ENCODE peak calls at places on chromosomes 13 and 19, in five cellular contexts. P is heart right ventricle, Y is A549, O is body of pancreas, U is IMR-90. I is an unnamed sample.

GRCh38 chr13:73110814-73111213 is 52.0 kb downstream of the KLF5 start:
- DNase-seq in P (no peak), Y (no peak), O (no peak), U (no peak), I (no peak)

GRCh38 chr13:109203587-109203986 is 574.2 kb downstream of the MYO16 start:
- DNase-seq in P (no peak), Y (no peak), O (no peak), U (no peak), I (no peak)

GRCh38 chr19:13843104-13843921 is 33.6 kb upstream of the NANOS3 start:
- DNase-seq in P (peak; percentile 72), Y (no peak), O (peak; percentile 45), U (peak; percentile 47), I (no peak)

GRCh38 chr19:3006075-3006767 is 22.9 kb downstream of the TLE2 start:
- DNase-seq in P (no peak), Y (no peak), O (no peak), U (no peak), I (no peak)

GRCh38 chr13:26024558-26024957 is 27.3 kb downstream of the SHISA2 start:
- DNase-seq in P (no peak), Y (no peak), O (no peak), U (no peak), I (no peak)

GRCh38 chr13:51065372-51066090 is 45.5 kb downstream of the C13orf42 start:
- DNase-seq in P (no peak), Y (no peak), O (no peak), U (no peak), I (no peak)

GRCh38 chr13:90402613-90403012 is 944.9 kb upstream of the MIR17HG start:
- DNase-seq in P (no peak), Y (no peak), O (no peak), U (no peak), I (no peak)

GRCh38 chr13:33347866-33348265 is 62.3 kb upstream of the STARD13 start:
- DNase-seq in P (no peak), Y (no peak), O (no peak), U (no peak), I (no peak)

GRCh38 chr13:29484236-29484635 is 111.3 kb downstream of the SLC7A1 start:
- DNase-seq in P (no peak), Y (no peak), O (no peak), U (no peak), I (no peak)

GRCh38 chr13:54841682-54842081 is 1813.1 kb downstream of the OLFM4 start:
- DNase-seq in P (no peak), Y (no peak), O (no peak), U (no peak), I (no peak)

GRCh38 chr13:48851707-48852106 is 124.0 kb upstream of the FNDC3A start:
- DNase-seq in P (no peak), Y (no peak), O (no peak), U (no peak), I (no peak)

GRCh38 chr19:35478794-35479193 is 11.5 kb downstream of the KRTDAP start:
- DNase-seq in P (no peak), Y (no peak), O (no peak), U (no peak), I (no peak)

GRCh38 chr19:35474104-35474503 is 16.2 kb downstream of the KRTDAP start:
- DNase-seq in P (no peak), Y (no peak), O (no peak), U (no peak), I (no peak)

GRCh38 chr19:35476149-35476548 is 14.1 kb downstream of the KRTDAP start:
- DNase-seq in P (no peak), Y (no peak), O (no peak), U (no peak), I (no peak)

GRCh38 chr19:35483089-35483488 is 7.2 kb downstream of the KRTDAP start:
- DNase-seq in P (no peak), Y (no peak), O (no peak), U (no peak), I (no peak)

GRCh38 chr19:35479278-35479677 is 11.0 kb downstream of the KRTDAP start:
- DNase-seq in P (no peak), Y (no peak), O (no peak), U (no peak), I (no peak)
- TF ChIP-seq CTCF in P (no peak), Y (no peak), O (no peak), U (no peak), I (no peak)

DNA sequence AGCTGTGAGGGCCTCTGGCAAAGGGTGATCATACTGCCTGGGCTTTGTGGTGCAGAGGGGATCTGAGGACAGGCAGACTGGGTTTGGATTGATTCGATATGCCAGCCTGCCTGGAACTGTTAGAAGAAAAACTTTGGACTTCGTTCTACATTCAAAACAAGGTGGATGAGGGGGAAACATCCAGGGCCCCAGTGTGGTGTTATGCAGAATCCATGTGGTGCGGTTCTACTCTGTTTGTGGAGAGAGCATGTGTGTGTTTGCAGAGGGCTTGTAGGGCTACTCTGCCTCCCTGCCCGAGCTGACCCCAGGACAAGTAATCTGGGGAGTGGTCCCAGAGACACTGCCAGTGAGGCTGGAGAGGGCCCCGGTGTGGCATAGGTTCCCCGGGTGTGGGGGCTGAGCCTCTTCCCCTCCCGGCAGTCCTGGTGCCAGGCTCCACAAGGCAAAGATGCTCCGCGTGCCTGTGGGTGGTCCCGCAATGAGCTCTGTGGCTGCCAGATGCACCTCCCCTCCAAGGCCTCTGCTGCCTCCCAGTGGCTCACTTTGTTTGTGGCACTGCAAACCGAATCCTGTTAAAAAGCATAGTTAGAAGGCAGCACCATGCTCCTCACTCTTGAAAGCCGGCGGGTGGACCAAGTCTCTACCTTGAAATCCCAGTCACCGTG is 22.3 kb upstream of the TFDP1 start:
- DNase-seq in P (peak; percentile 63), Y (peak; percentile 40), O (peak; percentile 36), U (peak; percentile 76), I (peak; percentile 47)
- TF ChIP-seq CTCF in P (peak; percentile 72), Y (peak; percentile 50), O (peak; percentile 16), U (peak; percentile 90), I (peak; percentile 87)

GRCh38 chr19:30228726-30229523 is 143.3 kb upstream of the ZNF536 start:
- DNase-seq in P (no peak), Y (no peak), O (no peak), U (peak; percentile 6), I (no peak)

GRCh38 chr19:30227071-30227621 is 145.0 kb upstream of the ZNF536 start:
- DNase-seq in P (peak; percentile 19), Y (peak; percentile 48), O (peak; percentile 22), U (no peak), I (no peak)

GRCh38 chr19:30226464-30227070 is 145.6 kb upstream of the ZNF536 start:
- DNase-seq in P (no peak), Y (peak; percentile 40), O (no peak), U (no peak), I (no peak)

GRCh38 chr19:30228113-30228725 is 144.0 kb upstream of the ZNF536 start:
- DNase-seq in P (no peak), Y (no peak), O (no peak), U (no peak), I (no peak)

GRCh38 chr19:30227661-30228112 is 144.5 kb upstream of the ZNF536 start:
- DNase-seq in P (peak; percentile 67), Y (peak; percentile 89), O (peak; percentile 70), U (peak; percentile 24), I (no peak)
- TF ChIP-seq CTCF in P (peak; percentile 43), Y (peak; percentile 72), O (peak; percentile 46), U (peak; percentile 41), I (peak; percentile 36)

GRCh38 chr13:78319101-78319627 is 284.2 kb downstream of the POU4F1 start:
- DNase-seq in P (no peak), Y (no peak), O (no peak), U (no peak), I (no peak)

DNA sequence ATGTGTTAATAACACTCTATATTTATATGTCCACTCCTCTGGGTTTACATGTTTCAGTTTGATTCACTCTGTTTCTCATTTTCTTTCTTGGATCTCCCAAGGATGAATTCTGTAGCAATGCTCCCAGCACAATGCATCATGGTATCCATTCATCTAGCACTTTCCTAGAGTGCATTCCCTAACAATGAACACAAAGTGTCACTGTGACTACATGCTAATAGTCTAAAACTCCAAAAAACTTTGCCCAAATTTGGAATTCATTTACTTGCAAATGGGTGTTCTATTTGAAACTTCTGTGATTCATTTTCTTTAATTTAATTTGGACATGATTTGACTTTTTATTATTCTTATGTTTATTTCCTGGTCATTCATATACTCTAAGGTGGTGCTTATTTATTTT is 286.3 kb downstream of the POU4F1 start:
- DNase-seq in P (no peak), Y (no peak), O (no peak), U (no peak), I (no peak)
- TF ChIP-seq CTCF in P (peak; percentile 42), Y (no peak), O (no peak), U (no peak), I (no peak)

GRCh38 chr13:110326263-110326904 is 19.3 kb downstream of the COL4A2 start:
- DNase-seq in P (no peak), Y (no peak), O (no peak), U (no peak), I (no peak)
- TF ChIP-seq CTCF in P (no peak), Y (no peak), O (no peak), U (no peak), I (no peak)

DNA sequence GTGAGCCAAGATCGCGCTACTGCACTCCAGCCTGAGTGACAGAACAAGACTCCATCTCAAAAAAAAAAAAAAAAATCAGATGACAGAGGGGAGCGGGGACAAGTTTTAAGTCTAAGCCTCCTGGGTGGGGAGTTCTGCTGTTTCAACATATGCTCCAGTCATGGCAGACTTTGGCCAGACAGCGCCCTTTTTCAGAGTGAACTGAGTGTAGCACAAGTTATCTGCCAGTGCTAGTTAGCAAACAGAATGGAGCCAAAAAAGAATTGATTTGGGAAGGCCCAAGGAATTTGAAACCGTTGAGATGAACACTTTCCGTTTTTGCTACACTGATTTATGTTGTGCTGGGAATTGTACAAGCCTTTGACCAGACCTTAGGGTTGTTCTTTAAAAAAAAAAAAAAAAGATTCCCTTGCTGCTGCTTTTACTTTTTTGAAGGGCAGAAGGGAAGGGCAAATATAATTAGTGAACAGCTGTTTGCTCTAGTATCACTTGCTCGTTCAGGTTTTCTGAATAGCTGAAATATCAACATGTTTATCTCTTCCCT is 5.7 kb downstream of the ACTN4 start:
- DNase-seq in P (no peak), Y (no peak), O (peak; percentile 64), U (peak; percentile 51), I (no peak)
- TF ChIP-seq CTCF in P (no peak), Y (no peak), O (no peak), U (no peak), I (peak; percentile 3)

I was measured in AG09319.